ENCODE peak calls at places on chromosomes 11 and 22, in nine cellular contexts. F is SK-N-SH; C is IMR-90; H is heart right ventricle; E is HEK293T; Y is HFF-Myc; B is pancreas; V is stimulated activated CD4-positive, alpha-beta T cell treated with anti-CD3 and anti-CD28 coated beads, TNF-alpha, amount 100 ng/mL, for 1 hour; J is WERI-Rb-1. U is an unnamed sample.

GRCh38 chr22:48838376-48838775 is 989.3 kb downstream of the BRD1 start:
- DNase-seq in F (no peak), C (no peak), H (no peak), E (no peak), Y (no peak), B (no peak), V (no peak), J (peak; percentile 56), U (no peak)

GRCh38 chr22:22397292-22397870 is 111.2 kb downstream of the ZNF280B start:
- DNase-seq in F (no peak), C (no peak), H (no peak), E (no peak), Y (no peak), B (no peak), V (no peak), J (peak; percentile 49), U (no peak)

GRCh38 chr22:41469218-41469851 is 418 bp downstream of the ACO2 start:
- DNase-seq in F (no peak), C (no peak), H (peak; percentile 44), E (no peak), Y (no peak), B (no peak), V (no peak), J (peak; percentile 23), U (no peak)

GRCh38 chr11:34185926-34186841 is 80.8 kb downstream of the NAT10 start:
- DNase-seq in F (no peak), C (no peak), H (no peak), E (no peak), Y (no peak), B (no peak), V (no peak), J (peak; percentile 61), U (no peak)

GRCh38 chr11:123235687-123236261 is 40.7 kb upstream of the CLMP start:
- DNase-seq in F (no peak), C (peak; percentile 74), H (no peak), E (no peak), Y (no peak), B (no peak), V (no peak), J (no peak), U (no peak)

GRCh38 chr11:44065851-44066731 is at the start of gene ACCS:
- DNase-seq in F (peak; percentile 91), C (peak; percentile 87), H (peak; percentile 96), E (peak; percentile 87), Y (peak; percentile 63), B (peak; percentile 95), V (peak; percentile 50), J (no peak), U (peak; percentile 86)

GRCh38 chr22:23829845-23830372 is 8.9 kb downstream of the DERL3 start:
- DNase-seq in F (peak; percentile 35), C (peak; percentile 92), H (no peak), E (no peak), Y (peak; percentile 92), B (no peak), V (no peak), J (no peak), U (no peak)

GRCh38 chr11:47398011-47398410 is 10.4 kb upstream of the SLC39A13 start:
- DNase-seq in F (no peak), C (no peak), H (no peak), E (no peak), Y (no peak), B (no peak), V (no peak), J (no peak), U (no peak)

GRCh38 chr11:126655807-126656128 is 300.3 kb downstream of the ST3GAL4 start:
- DNase-seq in F (no peak), C (peak; percentile 41), H (no peak), E (no peak), Y (no peak), B (no peak), V (no peak), J (no peak), U (no peak)

GRCh38 chr22:17431179-17431578 is 61.9 kb downstream of the CECR2 start:
- DNase-seq in F (no peak), C (no peak), H (no peak), E (no peak), Y (no peak), B (no peak), V (no peak), J (no peak), U (no peak)

U was measured in central memory CD8-positive, alpha-beta T cell.